ENCODE peak calls at places on chromosomes 3 and 15, in five cellular contexts. T, B, Y, E and D are unnamed samples. For H3K4me1 and H3K9me3, the result is how much of the 10 kb centered on the place peaks cover.

GRCh38 chr3:138944842-138945645 is 1.9 kb downstream of the FOXL2 start:
- DNase-seq in B (no peak), Y (no peak), T (no peak), E (no peak), D (no peak)

GRCh38 chr15:43928152-43928551 is 101.3 kb downstream of the WDR76 start:
- DNase-seq in E (no peak), B (no peak), Y (no peak), T (no peak), D (no peak)

GRCh38 chr15:35481992-35482391 is 64.0 kb downstream of the DPH6 start:
- DNase-seq in Y (no peak), E (no peak), T (no peak), B (peak), D (no peak)

GRCh38 chr3:141840737-141841544 is 35.5 kb upstream of the ATP1B3 start:
- DNase-seq in T (no peak), B (no peak), Y (no peak), E (no peak), D (no peak)

GRCh38 chr3:112111785-112112402 is 21.2 kb downstream of the GCSAM start:
- DNase-seq in T (peak), E (peak), B (peak), Y (peak), D (peak)

GRCh38 chr3:155024006-155024638 is 56.0 kb upstream of the MME start:
- DNase-seq in T (no peak), E (no peak), B (no peak), Y (no peak), D (no peak)

GRCh38 chr15:84034831-84035753 is 200.5 kb upstream of the GOLGA6L4 start:
- DNase-seq in Y (no peak), T (no peak), B (peak), E (peak), D (no peak)

GRCh38 chr15:80836991-80837390 is 57.8 kb downstream of the CEMIP start:
- DNase-seq in T (no peak), Y (no peak), E (no peak), B (no peak), D (no peak)

GRCh38 chr3:138941259-138941885 is 5.6 kb downstream of the FOXL2 start:
- DNase-seq in Y (no peak), B (peak), T (no peak), E (no peak), D (no peak)

GRCh38 chr15:86830304-86830703 is 750.6 kb downstream of the AGBL1 start:
- DNase-seq in E (no peak), B (no peak), Y (no peak), T (no peak), D (no peak)

GRCh38 chr3:129059311-129059975 is 1.1 kb upstream of the GP9 start:
- DNase-seq in B (no peak), E (no peak), T (no peak), Y (no peak), D (no peak)

GRCh38 chr15:71443538-71443937 is 328.3 kb downstream of the THSD4 start:
- DNase-seq in Y (peak), E (peak), T (peak), B (peak), D (peak)

GRCh38 chr3:126488886-126489569 is 13.3 kb upstream of the ZXDC start:
- DNase-seq in T (no peak), Y (no peak), B (no peak), E (no peak), D (no peak)

GRCh38 chr15:98967916-98968315 is 39.7 kb downstream of the PGPEP1L start:
- DNase-seq in E (no peak), Y (no peak), B (no peak), T (no peak), D (no peak)

GRCh38 chr15:31279221-31280036 is 47.2 kb upstream of the KLF13 start:
- DNase-seq in Y (no peak), E (peak), T (no peak), B (no peak), D (peak)

GRCh38 chr3:38003817-38004414 is 13.3 kb downstream of the VILL start:
- DNase-seq in T (no peak), E (no peak), Y (peak), B (no peak), D (no peak)

GRCh38 chr3:45381168-45381852 is 7.1 kb upstream of the LARS2 start:
- DNase-seq in T (no peak), Y (no peak), E (no peak), B (no peak), D (no peak)

GRCh38 chr15:60511351-60512157 is 32.6 kb upstream of the ICE2 start:
- DNase-seq in E (no peak), T (peak), Y (no peak), B (no peak), D (no peak)

GRCh38 chr15:52104532-52105004 is 8.0 kb downstream of the BCL2L10 start:
- DNase-seq in T (no peak), E (no peak), Y (no peak), B (no peak), D (no peak)

GRCh38 chr15:66483131-66483566 is 14.4 kb downstream of the SNAPC5 start:
- DNase-seq in T (no peak), E (peak), B (no peak), Y (peak), D (no peak)

GRCh38 chr15:39304931-39305728 is 275.7 kb upstream of the THBS1 start:
- DNase-seq in B (no peak), Y (no peak), T (no peak), E (no peak), D (no peak)

GRCh38 chr3:48684480-48685143 is 1.1 kb downstream of the NCKIPSD start:
- DNase-seq in E (no peak), Y (no peak), B (no peak), T (no peak), D (no peak)

GRCh38 chr15:44296625-44297524 is 8.4 kb downstream of the GOLM2 start:
- DNase-seq in T (no peak), Y (no peak), E (peak), B (peak), D (no peak)

GRCh38 chr15:94083467-94083991 is 147.8 kb upstream of the MCTP2 start:
- DNase-seq in T (no peak), B (no peak), Y (no peak), E (no peak), D (no peak)

GRCh38 chr3:66342717-66343373 is 122.0 kb downstream of the SLC25A26 start:
- DNase-seq in Y (no peak), E (no peak), T (no peak), B (no peak), D (no peak)

GRCh38 chr3:186099178-186099577 is 9.7 kb downstream of the ETV5 start:
- DNase-seq in E (peak), Y (peak), B (no peak), T (no peak), D (peak)

GRCh38 chr3:126512916-126513650 is 4.5 kb downstream of the UROC1 start:
- DNase-seq in T (no peak), Y (peak), E (no peak), B (no peak), D (no peak)

GRCh38 chr3:186960327-186960726 is 30.0 kb downstream of the ST6GAL1 start:
- DNase-seq in Y (no peak), T (no peak), E (no peak), B (no peak), D (no peak)

GRCh38 chr3:184261270-184262165 is at the start of gene CAMK2N2:
- DNase-seq in B (peak), E (peak), T (no peak), Y (peak), D (peak)
- H3K4me3 ChIP-seq in B (peak), E (peak), T (peak), Y (peak), D (peak)

GRCh38 chr3:34856081-34856480 is 783.2 kb upstream of the ARPP21 start:
- DNase-seq in T (no peak), Y (no peak), B (no peak), E (no peak), D (no peak)

GRCh38 chr3:34856577-34856976 is 782.7 kb upstream of the ARPP21 start:
- DNase-seq in B (no peak), Y (no peak), E (no peak), T (no peak), D (no peak)

GRCh38 chr3:34858067-34858466 is 781.3 kb upstream of the ARPP21 start:
- DNase-seq in B (peak), T (no peak), Y (no peak), E (no peak), D (no peak)

GRCh38 chr3:34863485-34863884 is 775.8 kb upstream of the ARPP21 start:
- DNase-seq in B (no peak), Y (no peak), T (no peak), E (no peak), D (no peak)

GRCh38 chr3:34859741-34860140 is 779.6 kb upstream of the ARPP21 start:
- DNase-seq in B (no peak), Y (no peak), E (no peak), T (no peak), D (no peak)
- H3K4me1 ChIP-seq in B (under half), Y (under half), E (under half), T (under half), D (under half)

GRCh38 chr15:24678485-24678884 is 2.9 kb downstream of the NPAP1 start:
- DNase-seq in Y (no peak), B (no peak), T (no peak), E (no peak), D (no peak)

GRCh38 chr15:24676431-24676830 is 856 bp downstream of the NPAP1 start:
- DNase-seq in E (no peak), T (no peak), B (no peak), Y (peak), D (no peak)

GRCh38 chr15:24675332-24676144 is at the start of gene NPAP1:
- DNase-seq in B (no peak), Y (peak), E (no peak), T (no peak), D (no peak)
- H3K9me3 ChIP-seq in B (under half), Y (under half), E (under half), T (under half), D (under half)

GRCh38 chr3:72386322-72386721 is 461.9 kb downstream of the SHQ1 start:
- DNase-seq in Y (no peak), E (no peak), B (peak), T (no peak), D (no peak)
- H3K4me3 ChIP-seq in Y (no peak), E (no peak), B (no peak), T (no peak), D (no peak)

DNA sequence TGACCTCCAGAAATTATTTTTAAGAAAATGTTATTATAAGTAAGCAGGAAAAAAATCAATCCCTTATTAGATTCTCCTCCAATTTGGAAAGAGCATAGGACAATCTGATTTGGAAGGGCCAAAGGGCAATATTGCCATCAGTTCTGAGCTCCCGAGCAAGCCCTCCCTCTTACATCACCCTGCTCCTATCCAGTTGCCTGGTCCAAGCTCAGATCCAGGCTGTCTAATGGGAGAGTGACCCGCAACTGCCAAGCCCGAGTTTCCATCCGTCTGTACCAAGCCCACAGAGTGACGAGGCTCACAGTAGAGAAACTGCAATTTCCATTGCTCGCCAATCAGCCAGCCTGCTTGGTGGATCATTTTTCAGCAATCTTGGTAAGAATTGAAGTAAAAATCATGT is 187.7 kb downstream of the MEX3B start:
- DNase-seq in Y (no peak), B (no peak), E (no peak), T (no peak), D (no peak)
- H3K4me1 ChIP-seq in Y (under half), B (under half), E (under half), T (under half), D (under half)

GRCh38 chr15:25051399-25052154 is 96.8 kb downstream of the SNRPN start:
- DNase-seq in B (no peak), T (no peak), Y (no peak), E (no peak), D (no peak)
- H3K9me3 ChIP-seq in B (under half), T (half or more), Y (under half), E (under half), D (half or more)

DNA sequence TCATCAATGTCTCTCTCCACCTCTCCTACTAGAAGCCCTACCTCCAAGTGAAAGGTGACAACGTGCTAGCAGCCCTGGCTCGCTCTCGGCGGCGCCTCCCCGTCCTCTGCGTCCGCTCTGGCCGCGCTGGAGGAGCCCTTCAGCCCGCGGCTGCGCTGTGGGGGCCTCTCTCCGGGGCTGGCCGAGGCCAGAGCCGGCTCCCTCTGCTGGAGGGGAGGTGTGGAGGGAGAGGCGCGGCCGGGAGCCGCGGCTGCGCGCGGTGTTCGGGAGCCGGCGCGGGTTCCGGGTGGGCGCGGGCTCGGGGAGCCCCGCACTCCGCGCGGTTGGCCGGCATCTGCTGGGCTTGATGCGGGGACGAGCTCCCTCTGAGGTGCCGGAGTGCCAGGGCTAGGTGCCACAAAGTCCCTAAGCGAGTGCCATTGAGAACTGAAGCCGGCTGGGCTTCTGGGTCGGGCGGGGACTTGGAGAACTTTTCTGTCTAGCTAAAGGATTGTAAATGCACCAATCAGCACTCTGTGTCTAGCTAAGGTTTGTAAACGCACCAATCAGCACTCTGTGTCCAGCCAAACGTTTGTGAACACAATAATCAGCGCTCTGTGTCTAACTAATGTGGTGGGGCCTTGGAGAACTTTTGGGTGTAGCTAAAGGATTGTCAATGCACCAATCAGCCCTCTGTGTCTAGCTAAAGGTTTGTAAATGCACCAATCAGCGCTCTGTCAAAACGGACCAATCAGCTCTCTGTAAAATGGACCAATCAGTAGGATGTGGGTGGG is 84.8 kb upstream of the ARRDC4 start:
- DNase-seq in T (no peak), E (peak), B (peak), Y (peak), D (no peak)
- H3K4me3 ChIP-seq in T (no peak), E (no peak), B (no peak), Y (no peak), D (peak)

GRCh38 chr15:88821993-88822392 is 18.8 kb downstream of the ACAN start:
- DNase-seq in Y (no peak), B (no peak), T (no peak), E (no peak), D (no peak)
- H3K4me1 ChIP-seq in Y (under half), B (under half), T (under half), E (under half), D (under half)

GRCh38 chr15:27894645-27895044 is 204.5 kb downstream of the OCA2 start:
- DNase-seq in E (no peak), T (no peak), B (no peak), Y (no peak), D (no peak)
- H3K9me3 ChIP-seq in E (under half), T (under half), B (under half), Y (under half), D (under half)

GRCh38 chr3:4394567-4394966 is 72.5 kb downstream of the SUMF1 start:
- DNase-seq in B (no peak), E (no peak), Y (no peak), T (no peak), D (no peak)

GRCh38 chr3:4394048-4394447 is 73.0 kb downstream of the SUMF1 start:
- DNase-seq in B (peak), T (no peak), E (no peak), Y (no peak), D (no peak)

GRCh38 chr3:4396599-4396998 is 70.5 kb downstream of the SUMF1 start:
- DNase-seq in E (no peak), T (no peak), B (no peak), Y (no peak), D (no peak)

GRCh38 chr3:4395448-4395847 is 71.6 kb downstream of the SUMF1 start:
- DNase-seq in E (no peak), Y (no peak), B (no peak), T (no peak), D (no peak)

DNA sequence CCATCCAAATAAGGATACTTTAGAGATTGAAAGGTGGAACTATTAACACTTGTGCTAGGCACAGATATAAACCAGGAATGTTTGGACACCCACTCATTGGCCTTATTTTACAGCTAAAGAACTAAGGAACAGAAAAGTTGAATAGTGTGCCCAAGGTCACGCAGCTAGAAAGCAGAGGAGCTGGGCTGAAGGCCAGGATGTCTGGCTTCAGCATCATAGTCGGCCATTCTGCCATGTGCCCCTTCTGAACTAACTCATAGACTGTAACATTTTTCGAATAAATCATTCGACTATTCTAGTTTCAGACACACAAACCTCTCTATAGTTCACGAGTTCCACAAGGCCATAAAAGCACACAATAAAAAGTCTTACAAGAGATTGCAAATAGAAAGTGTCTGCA is 71.1 kb downstream of the SUMF1 start:
- DNase-seq in E (no peak), Y (no peak), T (no peak), B (no peak), D (no peak)
- H3K4me3 ChIP-seq in E (no peak), Y (no peak), T (no peak), B (no peak), D (no peak)